ENCODE peak calls at places on chromosome 3, in nine cellular contexts. T is pancreas, J is HL-60, H is nephron progenitor cell, G is fibroblast of the aortic adventitia, A is dorsolateral prefrontal cortex, F is cardiac fibroblast, W is kidney, K is AG09319. Z is an unnamed sample.

GRCh38 chr3:13713396-13713795 is 164.5 kb downstream of the FBLN2 start:
- DNase-seq in A (no peak), T (no peak), K (no peak), F (no peak), W (no peak), J (no peak), H (no peak), G (no peak), Z (no peak)

GRCh38 chr3:48501196-48501595 is 2.8 kb downstream of the SHISA5 start:
- DNase-seq in G (no peak), J (no peak), H (no peak), T (no peak), F (no peak), K (no peak), A (no peak), W (peak; percentile 53), Z (no peak)

GRCh38 chr3:127330385-127330784 is 42.5 kb upstream of the PRR20G start:
- DNase-seq in H (no peak), J (no peak), G (no peak), K (no peak), T (no peak), A (no peak), W (no peak), F (no peak), Z (no peak)

GRCh38 chr3:152365766-152366593 is 97.3 kb downstream of the MBNL1 start:
- DNase-seq in G (peak; percentile 51), A (no peak), J (no peak), W (no peak), H (no peak), K (no peak), F (peak; percentile 44), T (no peak), Z (no peak)

GRCh38 chr3:79245295-79246138 is 522.3 kb downstream of the ROBO1 start:
- DNase-seq in F (no peak), H (no peak), K (no peak), T (no peak), A (no peak), W (no peak), G (no peak), J (no peak), Z (no peak)

GRCh38 chr3:21447471-21448205 is 303.4 kb downstream of the ZNF385D start:
- DNase-seq in H (no peak), W (no peak), K (no peak), F (peak; percentile 48), J (no peak), G (peak; percentile 68), T (no peak), A (no peak), Z (no peak)

GRCh38 chr3:13612829-13613228 is 63.9 kb downstream of the FBLN2 start:
- DNase-seq in H (no peak), J (no peak), G (peak; percentile 59), F (peak; percentile 39), W (no peak), T (no peak), K (peak; percentile 25), A (no peak), Z (no peak)

GRCh38 chr3:149934524-149934923 is 36.2 kb downstream of the PFN2 start:
- DNase-seq in J (peak; percentile 60), K (peak; percentile 48), T (no peak), G (peak; percentile 90), H (no peak), W (no peak), A (no peak), F (peak; percentile 88), Z (peak; percentile 47)

GRCh38 chr3:10561162-10561561 is 55.8 kb upstream of the ATP2B2 start:
- DNase-seq in H (no peak), K (no peak), W (no peak), G (no peak), J (no peak), F (no peak), T (no peak), A (no peak), Z (no peak)

GRCh38 chr3:187997490-187997889 is 156.5 kb upstream of the LPP start:
- DNase-seq in J (no peak), H (no peak), W (no peak), K (no peak), F (no peak), G (peak; percentile 27), A (peak; percentile 47), T (no peak), Z (no peak)

GRCh38 chr3:195061756-195062655 is 209.0 kb downstream of the XXYLT1 start:
- DNase-seq in A (no peak), K (no peak), T (no peak), H (no peak), J (no peak), F (no peak), G (no peak), W (peak; percentile 74), Z (no peak)

GRCh38 chr3:81740731-81741130 is 20.7 kb downstream of the GBE1 start:
- DNase-seq in K (no peak), T (no peak), J (no peak), A (no peak), G (no peak), H (no peak), W (no peak), F (no peak), Z (no peak)

GRCh38 chr3:71372911-71373637 is 210.5 kb downstream of the FOXP1 start:
- DNase-seq in K (no peak), F (no peak), J (no peak), W (no peak), A (no peak), G (no peak), T (no peak), H (no peak), Z (no peak)

GRCh38 chr3:69174871-69175737 is 52.7 kb upstream of the LMOD3 start:
- DNase-seq in J (no peak), K (no peak), A (no peak), T (no peak), G (no peak), F (peak; percentile 29), H (no peak), W (no peak), Z (no peak)

GRCh38 chr3:81632659-81633058 is 128.8 kb downstream of the GBE1 start:
- DNase-seq in F (no peak), K (no peak), H (no peak), G (no peak), J (no peak), T (no peak), A (no peak), W (no peak), Z (no peak)

GRCh38 chr3:182755308-182756106 is 37.8 kb upstream of the ATP11B start:
- DNase-seq in T (no peak), G (peak; percentile 37), F (peak; percentile 28), A (no peak), W (no peak), H (no peak), J (no peak), K (no peak), Z (no peak)

GRCh38 chr3:118818386-118818785 is 216.3 kb downstream of the IGSF11 start:
- DNase-seq in G (peak; percentile 66), H (no peak), T (no peak), K (peak; percentile 37), W (no peak), J (no peak), A (no peak), F (peak; percentile 1), Z (peak; percentile 2)

GRCh38 chr3:118813472-118813871 is 221.2 kb downstream of the IGSF11 start:
- DNase-seq in W (no peak), T (no peak), G (no peak), J (no peak), F (no peak), K (no peak), A (no peak), H (no peak), Z (no peak)

GRCh38 chr3:118823626-118824025 is 211.0 kb downstream of the IGSF11 start:
- DNase-seq in W (no peak), T (no peak), A (no peak), G (no peak), H (no peak), F (no peak), J (no peak), K (no peak), Z (no peak)

DNA sequence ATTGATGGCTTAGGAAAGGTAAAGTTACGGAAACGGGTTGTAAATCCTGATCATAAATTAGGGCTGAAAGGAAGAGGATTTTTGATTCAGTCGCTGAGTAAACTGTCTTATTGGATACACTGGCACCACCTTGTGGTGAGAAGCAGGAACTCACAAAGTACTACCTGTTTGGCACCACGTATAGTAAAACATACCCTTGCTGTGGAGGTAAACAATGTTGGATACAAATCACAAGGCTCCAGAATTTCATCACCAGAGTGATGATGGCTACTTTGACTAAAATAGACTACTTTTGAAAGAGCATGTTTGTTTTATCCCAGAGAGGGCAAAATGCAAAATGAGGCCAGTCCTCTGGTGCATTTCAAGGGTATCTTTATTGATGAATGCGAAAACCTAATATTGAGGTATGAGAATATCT is 216.9 kb downstream of the IGSF11 start:
- DNase-seq in T (peak; percentile 7), W (no peak), H (peak; percentile 55), A (peak; percentile 6), F (peak; percentile 63), G (peak; percentile 71), J (peak; percentile 14), K (peak; percentile 25), Z (peak; percentile 3)
- TF ChIP-seq CTCF in T (peak; percentile 68), W (peak; percentile 73), H (peak; percentile 88), A (peak; percentile 80), F (peak; percentile 82), G (peak; percentile 87), J (peak; percentile 51), K (peak; percentile 77), Z (peak; percentile 82)

GRCh38 chr3:134677196-134677986 is 26.6 kb upstream of the KY start:
- DNase-seq in H (peak; percentile 38), G (no peak), T (no peak), W (no peak), F (peak; percentile 11), A (no peak), J (peak; percentile 27), K (no peak), Z (no peak)
- TF ChIP-seq CTCF in H (peak; percentile 56), G (peak; percentile 43), T (no peak), W (peak; percentile 40), F (peak; percentile 72), A (no peak), J (peak; percentile 17), K (peak; percentile 36), Z (peak; percentile 26)

GRCh38 chr3:120420855-120421570 is 29.8 kb downstream of the FSTL1 start:
- DNase-seq in T (no peak), G (peak; percentile 87), H (no peak), K (no peak), F (peak; percentile 84), W (no peak), J (no peak), A (no peak), Z (no peak)
- TF ChIP-seq CTCF in T (no peak), G (peak; percentile 44), H (no peak), K (peak; percentile 38), F (peak; percentile 19), W (no peak), J (no peak), A (peak; percentile 18), Z (peak; percentile 36)

DNA sequence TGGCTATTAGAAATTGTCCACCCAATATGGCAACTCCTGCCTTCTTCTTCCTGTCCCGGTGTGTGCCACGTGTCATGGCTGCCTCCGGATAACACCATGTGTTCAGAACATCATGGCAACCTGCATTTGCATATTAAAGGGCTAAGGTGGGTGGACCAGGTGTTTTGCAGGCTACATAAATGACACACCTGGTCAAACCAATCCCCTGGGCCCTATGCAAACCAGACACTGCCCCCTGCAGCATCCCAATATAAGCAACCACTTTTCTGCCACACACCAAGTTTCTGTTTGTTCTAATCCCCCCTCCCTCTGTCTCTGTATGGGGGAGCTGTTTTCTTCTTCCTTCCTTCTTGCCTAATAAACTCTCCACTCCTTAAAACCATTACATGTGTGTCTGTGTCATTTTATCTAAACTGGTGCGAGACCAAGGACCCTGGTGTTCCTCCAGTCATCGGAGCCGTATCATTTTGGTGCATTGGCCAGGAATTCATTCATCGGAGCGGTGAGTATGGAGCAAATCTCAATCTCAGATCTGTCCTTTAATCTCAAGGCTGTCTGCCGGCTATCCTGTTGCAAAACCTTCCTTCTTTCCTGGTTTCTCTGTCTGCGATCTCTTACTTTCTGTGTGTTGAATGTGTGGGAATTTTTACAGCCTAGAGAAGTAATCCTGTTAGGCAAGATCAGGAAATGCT is 44.5 kb downstream of the NCEH1 start:
- DNase-seq in F (no peak), H (no peak), T (no peak), J (no peak), G (no peak), K (no peak), A (no peak), W (no peak), Z (no peak)
- TF ChIP-seq CTCF in F (peak; percentile 37), H (no peak), T (no peak), J (no peak), G (peak; percentile 18), K (peak; percentile 20), A (no peak), W (no peak), Z (peak; percentile 38)

Z was measured in AG04450.